ENCODE peak calls at places on chromosomes 12 and 14, in ten cellular contexts. One of them, this sample, is unnamed. For H3K36me3, the result is how much of the 10 kb centered on the place peaks cover.

GRCh38 chr14:85536835-85537195 is 6.9 kb downstream of the FLRT2 start:
- DNase-seq in endodermal cell: no peak
- DNase-seq in aorta: no peak
- DNase-seq in heart right ventricle: no peak
- DNase-seq in PC-3: no peak
- DNase-seq in brain microvascular endothelial cell: no peak
- DNase-seq in tibial nerve: no peak
- DNase-seq in sigmoid colon: no peak
- DNase-seq in pancreas: no peak
- DNase-seq in breast epithelium: no peak
- DNase-seq in this sample: no peak

GRCh38 chr14:25121342-25122129 is 71.6 kb upstream of the STXBP6 start:
- DNase-seq in tibial nerve: no peak
- DNase-seq in PC-3: no peak
- DNase-seq in endodermal cell: no peak
- DNase-seq in brain microvascular endothelial cell: no peak
- DNase-seq in pancreas: no peak
- DNase-seq in aorta: no peak
- DNase-seq in heart right ventricle: no peak
- DNase-seq in sigmoid colon: no peak
- DNase-seq in breast epithelium: no peak
- DNase-seq in this sample: no peak

GRCh38 chr14:76772300-76773187 is 11.3 kb downstream of the VASH1 start:
- DNase-seq in aorta: peak
- DNase-seq in endodermal cell: peak
- DNase-seq in breast epithelium: peak
- DNase-seq in sigmoid colon: peak
- DNase-seq in pancreas: peak
- DNase-seq in heart right ventricle: peak
- DNase-seq in brain microvascular endothelial cell: peak
- DNase-seq in PC-3: no peak
- DNase-seq in tibial nerve: peak
- DNase-seq in this sample: no peak

GRCh38 chr14:94971750-94972149 is 185.6 kb downstream of the DICER1 start:
- DNase-seq in aorta: peak
- DNase-seq in breast epithelium: peak
- DNase-seq in brain microvascular endothelial cell: no peak
- DNase-seq in tibial nerve: peak
- DNase-seq in pancreas: no peak
- DNase-seq in PC-3: no peak
- DNase-seq in sigmoid colon: peak
- DNase-seq in endodermal cell: no peak
- DNase-seq in heart right ventricle: peak
- DNase-seq in this sample: peak

GRCh38 chr12:116712458-116713303 is 25.2 kb downstream of the SPRING1 start:
- DNase-seq in tibial nerve: no peak
- DNase-seq in pancreas: no peak
- DNase-seq in breast epithelium: peak
- DNase-seq in endodermal cell: no peak
- DNase-seq in PC-3: no peak
- DNase-seq in sigmoid colon: no peak
- DNase-seq in aorta: no peak
- DNase-seq in heart right ventricle: no peak
- DNase-seq in brain microvascular endothelial cell: no peak
- DNase-seq in this sample: no peak

GRCh38 chr14:89351364-89351957 is 65.6 kb downstream of the FOXN3 start:
- DNase-seq in PC-3: no peak
- DNase-seq in sigmoid colon: no peak
- DNase-seq in heart right ventricle: no peak
- DNase-seq in endodermal cell: peak
- DNase-seq in brain microvascular endothelial cell: no peak
- DNase-seq in pancreas: peak
- DNase-seq in aorta: no peak
- DNase-seq in tibial nerve: no peak
- DNase-seq in breast epithelium: no peak
- DNase-seq in this sample: no peak

GRCh38 chr14:37697489-37698121 is 102.2 kb downstream of the TTC6 start:
- DNase-seq in tibial nerve: no peak
- DNase-seq in breast epithelium: no peak
- DNase-seq in sigmoid colon: no peak
- DNase-seq in PC-3: peak
- DNase-seq in heart right ventricle: no peak
- DNase-seq in endodermal cell: no peak
- DNase-seq in brain microvascular endothelial cell: no peak
- DNase-seq in pancreas: no peak
- DNase-seq in aorta: no peak
- DNase-seq in this sample: no peak

GRCh38 chr14:104968541-104969401 is 9.4 kb downstream of the AHNAK2 start:
- DNase-seq in breast epithelium: peak
- DNase-seq in brain microvascular endothelial cell: no peak
- DNase-seq in endodermal cell: peak
- DNase-seq in sigmoid colon: peak
- DNase-seq in tibial nerve: no peak
- DNase-seq in PC-3: peak
- DNase-seq in aorta: no peak
- DNase-seq in heart right ventricle: no peak
- DNase-seq in pancreas: no peak
- DNase-seq in this sample: no peak

GRCh38 chr12:5511644-5512584 is 80.0 kb downstream of the NTF3 start:
- DNase-seq in aorta: peak
- DNase-seq in brain microvascular endothelial cell: no peak
- DNase-seq in tibial nerve: no peak
- DNase-seq in endodermal cell: peak
- DNase-seq in breast epithelium: peak
- DNase-seq in PC-3: peak
- DNase-seq in sigmoid colon: peak
- DNase-seq in pancreas: no peak
- DNase-seq in heart right ventricle: no peak
- DNase-seq in this sample: peak

GRCh38 chr14:60178820-60179219 is 13.6 kb upstream of the DHRS7 start:
- DNase-seq in pancreas: no peak
- DNase-seq in tibial nerve: no peak
- DNase-seq in PC-3: no peak
- DNase-seq in heart right ventricle: no peak
- DNase-seq in aorta: no peak
- DNase-seq in endodermal cell: no peak
- DNase-seq in breast epithelium: no peak
- DNase-seq in brain microvascular endothelial cell: no peak
- DNase-seq in sigmoid colon: no peak
- DNase-seq in this sample: no peak

GRCh38 chr14:51547260-51547659 is 104.5 kb upstream of the FRMD6 start:
- DNase-seq in breast epithelium: peak
- DNase-seq in aorta: peak
- DNase-seq in sigmoid colon: peak
- DNase-seq in PC-3: peak
- DNase-seq in heart right ventricle: peak
- DNase-seq in brain microvascular endothelial cell: peak
- DNase-seq in endodermal cell: no peak
- DNase-seq in pancreas: peak
- DNase-seq in tibial nerve: peak
- DNase-seq in this sample: no peak

GRCh38 chr12:116200812-116201211 is 76.7 kb downstream of the MED13L start:
- DNase-seq in endodermal cell: no peak
- DNase-seq in heart right ventricle: no peak
- DNase-seq in tibial nerve: no peak
- DNase-seq in aorta: no peak
- DNase-seq in pancreas: no peak
- DNase-seq in PC-3: peak
- DNase-seq in breast epithelium: no peak
- DNase-seq in sigmoid colon: no peak
- DNase-seq in brain microvascular endothelial cell: no peak
- DNase-seq in this sample: no peak

GRCh38 chr12:18864900-18865561 is 127.1 kb downstream of the CAPZA3 start:
- DNase-seq in sigmoid colon: no peak
- DNase-seq in tibial nerve: peak
- DNase-seq in brain microvascular endothelial cell: peak
- DNase-seq in breast epithelium: no peak
- DNase-seq in aorta: no peak
- DNase-seq in PC-3: peak
- DNase-seq in endodermal cell: no peak
- DNase-seq in pancreas: no peak
- DNase-seq in heart right ventricle: no peak
- DNase-seq in this sample: no peak

GRCh38 chr12:81492131-81492720 is 266.9 kb downstream of the PPFIA2 start:
- DNase-seq in heart right ventricle: peak
- DNase-seq in endodermal cell: no peak
- DNase-seq in sigmoid colon: no peak
- DNase-seq in pancreas: no peak
- DNase-seq in aorta: no peak
- DNase-seq in tibial nerve: no peak
- DNase-seq in brain microvascular endothelial cell: peak
- DNase-seq in breast epithelium: no peak
- DNase-seq in PC-3: no peak
- DNase-seq in this sample: no peak

GRCh38 chr14:92635031-92635430 is 113.4 kb downstream of the LGMN start:
- DNase-seq in breast epithelium: no peak
- DNase-seq in endodermal cell: no peak
- DNase-seq in sigmoid colon: no peak
- DNase-seq in heart right ventricle: no peak
- DNase-seq in tibial nerve: no peak
- DNase-seq in PC-3: no peak
- DNase-seq in brain microvascular endothelial cell: no peak
- DNase-seq in pancreas: no peak
- DNase-seq in aorta: no peak
- DNase-seq in this sample: no peak
- H3K4me3 ChIP-seq in breast epithelium: no peak
- H3K4me3 ChIP-seq in endodermal cell: no peak
- H3K4me3 ChIP-seq in sigmoid colon: no peak
- H3K4me3 ChIP-seq in heart right ventricle: no peak
- H3K4me3 ChIP-seq in tibial nerve: no peak
- H3K4me3 ChIP-seq in PC-3: no peak
- H3K4me3 ChIP-seq in brain microvascular endothelial cell: no peak
- H3K4me3 ChIP-seq in pancreas: no peak
- H3K4me3 ChIP-seq in aorta: no peak
- H3K4me3 ChIP-seq in this sample: no peak

GRCh38 chr14:64948612-64949210 is 6.2 kb upstream of the GPX2 start:
- DNase-seq in aorta: no peak
- DNase-seq in sigmoid colon: no peak
- DNase-seq in heart right ventricle: no peak
- DNase-seq in endodermal cell: peak
- DNase-seq in tibial nerve: no peak
- DNase-seq in breast epithelium: no peak
- DNase-seq in pancreas: no peak
- DNase-seq in PC-3: no peak
- DNase-seq in brain microvascular endothelial cell: no peak
- DNase-seq in this sample: no peak

GRCh38 chr14:64952598-64953309 is 10.2 kb upstream of the GPX2 start:
- DNase-seq in pancreas: no peak
- DNase-seq in aorta: no peak
- DNase-seq in heart right ventricle: no peak
- DNase-seq in breast epithelium: no peak
- DNase-seq in sigmoid colon: peak
- DNase-seq in brain microvascular endothelial cell: peak
- DNase-seq in PC-3: no peak
- DNase-seq in endodermal cell: peak
- DNase-seq in tibial nerve: no peak
- DNase-seq in this sample: no peak

GRCh38 chr14:64951291-64951690 is 8.7 kb upstream of the GPX2 start:
- DNase-seq in brain microvascular endothelial cell: no peak
- DNase-seq in PC-3: no peak
- DNase-seq in aorta: no peak
- DNase-seq in endodermal cell: no peak
- DNase-seq in sigmoid colon: no peak
- DNase-seq in breast epithelium: no peak
- DNase-seq in pancreas: no peak
- DNase-seq in heart right ventricle: no peak
- DNase-seq in tibial nerve: no peak
- DNase-seq in this sample: no peak

GRCh38 chr14:64951724-64952123 is 9.2 kb upstream of the GPX2 start:
- DNase-seq in tibial nerve: no peak
- DNase-seq in endodermal cell: no peak
- DNase-seq in PC-3: no peak
- DNase-seq in breast epithelium: no peak
- DNase-seq in aorta: peak
- DNase-seq in pancreas: no peak
- DNase-seq in brain microvascular endothelial cell: no peak
- DNase-seq in heart right ventricle: peak
- DNase-seq in sigmoid colon: peak
- DNase-seq in this sample: no peak

GRCh38 chr14:64950889-64951288 is 8.3 kb upstream of the GPX2 start:
- DNase-seq in tibial nerve: no peak
- DNase-seq in heart right ventricle: peak
- DNase-seq in breast epithelium: no peak
- DNase-seq in pancreas: no peak
- DNase-seq in sigmoid colon: no peak
- DNase-seq in endodermal cell: no peak
- DNase-seq in brain microvascular endothelial cell: no peak
- DNase-seq in aorta: no peak
- DNase-seq in PC-3: no peak
- DNase-seq in this sample: no peak
- H3K36me3 ChIP-seq in tibial nerve: under half
- H3K36me3 ChIP-seq in heart right ventricle: half or more
- H3K36me3 ChIP-seq in breast epithelium: under half
- H3K36me3 ChIP-seq in pancreas: under half
- H3K36me3 ChIP-seq in sigmoid colon: under half
- H3K36me3 ChIP-seq in endodermal cell: under half
- H3K36me3 ChIP-seq in brain microvascular endothelial cell: under half
- H3K36me3 ChIP-seq in aorta: under half
- H3K36me3 ChIP-seq in PC-3: under half
- H3K36me3 ChIP-seq in this sample: under half

DNA sequence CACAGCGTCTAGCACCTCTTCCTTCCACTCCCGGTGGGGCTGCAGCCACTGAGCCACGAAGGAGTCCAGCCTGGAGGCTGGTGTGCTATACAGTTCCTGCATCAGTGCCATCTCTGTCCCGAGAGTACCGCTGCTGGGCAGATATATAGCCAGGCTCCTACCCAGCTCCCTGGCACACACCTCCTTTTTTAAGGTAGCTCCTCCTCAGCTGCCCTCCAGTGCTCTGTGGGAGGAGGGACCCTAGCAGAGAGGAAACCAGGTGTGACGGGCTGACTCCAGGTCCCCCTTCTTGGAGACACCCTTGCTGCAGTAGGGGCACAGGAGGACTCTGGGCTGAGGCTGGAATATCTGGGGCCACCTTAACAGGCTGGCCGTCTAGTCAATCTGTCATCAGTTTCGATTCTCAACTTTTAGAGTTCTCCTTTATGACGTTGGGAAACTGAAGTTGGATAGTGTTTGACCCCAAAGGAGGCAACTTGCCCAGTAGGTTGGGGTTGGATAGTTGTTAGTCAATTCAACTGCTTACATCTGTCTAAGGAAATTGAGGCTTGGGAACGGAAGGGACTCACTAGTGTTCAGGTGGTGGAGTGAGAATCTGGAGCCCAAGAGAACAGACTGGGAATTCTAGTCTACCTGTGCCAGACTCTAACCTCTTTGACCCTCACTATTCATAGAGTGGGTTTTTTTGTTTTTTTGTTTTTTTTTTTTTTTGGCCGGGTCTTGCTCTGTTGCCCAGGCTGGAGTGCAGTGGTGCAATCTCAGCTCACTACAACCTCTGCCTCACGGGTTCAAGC is at the start of gene OASL:
- DNase-seq in heart right ventricle: peak
- DNase-seq in breast epithelium: no peak
- DNase-seq in PC-3: peak
- DNase-seq in tibial nerve: peak
- DNase-seq in pancreas: peak
- DNase-seq in aorta: peak
- DNase-seq in brain microvascular endothelial cell: no peak
- DNase-seq in endodermal cell: no peak
- DNase-seq in sigmoid colon: no peak
- DNase-seq in this sample: peak
- H3K4me3 ChIP-seq in heart right ventricle: peak
- H3K4me3 ChIP-seq in breast epithelium: peak
- H3K4me3 ChIP-seq in PC-3: peak
- H3K4me3 ChIP-seq in tibial nerve: peak
- H3K4me3 ChIP-seq in pancreas: peak
- H3K4me3 ChIP-seq in aorta: no peak
- H3K4me3 ChIP-seq in brain microvascular endothelial cell: peak
- H3K4me3 ChIP-seq in endodermal cell: no peak
- H3K4me3 ChIP-seq in sigmoid colon: no peak
- H3K4me3 ChIP-seq in this sample: no peak

GRCh38 chr14:30790827-30791226 is 83.5 kb upstream of the COCH start:
- DNase-seq in brain microvascular endothelial cell: peak
- DNase-seq in PC-3: peak
- DNase-seq in pancreas: no peak
- DNase-seq in heart right ventricle: no peak
- DNase-seq in aorta: no peak
- DNase-seq in breast epithelium: no peak
- DNase-seq in endodermal cell: no peak
- DNase-seq in tibial nerve: no peak
- DNase-seq in sigmoid colon: no peak
- DNase-seq in this sample: no peak
- H3K36me3 ChIP-seq in brain microvascular endothelial cell: under half
- H3K36me3 ChIP-seq in PC-3: under half
- H3K36me3 ChIP-seq in pancreas: under half
- H3K36me3 ChIP-seq in heart right ventricle: under half
- H3K36me3 ChIP-seq in aorta: under half
- H3K36me3 ChIP-seq in breast epithelium: under half
- H3K36me3 ChIP-seq in endodermal cell: under half
- H3K36me3 ChIP-seq in tibial nerve: under half
- H3K36me3 ChIP-seq in sigmoid colon: under half
- H3K36me3 ChIP-seq in this sample: under half

This sample was measured in mucosa of descending colon.